ENCODE peak calls at places on chromosomes 4 and X, in ten cellular contexts. Q is K562, P is astrocyte, M is PC-9, W is heart left ventricle, K is cardiac muscle cell, F is Panc1, U is fibroblast of lung, T is tibial nerve, O is GM12878. I is an unnamed sample. For H3K4me1, the result is how much of the 10 kb centered on the place peaks cover.

GRCh38 chrX:118212817-118213183 is 96.2 kb upstream of the KLHL13 start:
- DNase-seq in U (no peak), Q (no peak), T (no peak), O (peak), P (peak), W (no peak), K (no peak), F (no peak), M (no peak), I (no peak)

GRCh38 chrX:71911731-71912050 is 1.0 kb downstream of the NHSL2 start:
- DNase-seq in F (no peak), Q (no peak), U (no peak), K (no peak), T (no peak), P (no peak), W (no peak), M (no peak), O (no peak), I (no peak)

GRCh38 chr4:126697748-126698147 is 935.0 kb upstream of the INTU start:
- DNase-seq in Q (no peak), F (no peak), U (peak), W (no peak), T (no peak), M (no peak), O (no peak), K (no peak), P (peak), I (no peak)

GRCh38 chrX:12396584-12396983 is 258.3 kb downstream of the FRMPD4 start:
- DNase-seq in W (no peak), M (no peak), T (no peak), P (no peak), K (no peak), O (no peak), U (no peak), Q (no peak), F (no peak), I (no peak)

GRCh38 chr4:53782468-53782865 is 191.2 kb upstream of the LNX1 start:
- DNase-seq in U (peak), O (no peak), F (no peak), M (no peak), W (no peak), Q (no peak), K (peak), P (no peak), T (no peak), I (no peak)

GRCh38 chr4:118032691-118033090 is 1.6 kb upstream of the NDST3 start:
- DNase-seq in K (no peak), T (no peak), P (peak), F (no peak), Q (no peak), O (no peak), M (peak), U (peak), W (no peak), I (no peak)

GRCh38 chr4:91325495-91325894 is 978.3 kb upstream of the GRID2 start:
- DNase-seq in F (no peak), T (peak), O (no peak), M (no peak), W (no peak), K (peak), U (peak), Q (no peak), P (peak), I (no peak)

GRCh38 chrX:103254171-103254824 is 657 bp downstream of the TCEAL8 start:
- DNase-seq in O (peak), F (no peak), U (peak), K (peak), T (peak), Q (peak), M (peak), W (peak), P (peak), I (peak)

GRCh38 chrX:17559728-17560379 is 177.4 kb upstream of the SCML1 start:
- DNase-seq in T (no peak), P (peak), W (no peak), M (peak), U (peak), Q (no peak), O (no peak), F (no peak), K (peak), I (no peak)

DNA sequence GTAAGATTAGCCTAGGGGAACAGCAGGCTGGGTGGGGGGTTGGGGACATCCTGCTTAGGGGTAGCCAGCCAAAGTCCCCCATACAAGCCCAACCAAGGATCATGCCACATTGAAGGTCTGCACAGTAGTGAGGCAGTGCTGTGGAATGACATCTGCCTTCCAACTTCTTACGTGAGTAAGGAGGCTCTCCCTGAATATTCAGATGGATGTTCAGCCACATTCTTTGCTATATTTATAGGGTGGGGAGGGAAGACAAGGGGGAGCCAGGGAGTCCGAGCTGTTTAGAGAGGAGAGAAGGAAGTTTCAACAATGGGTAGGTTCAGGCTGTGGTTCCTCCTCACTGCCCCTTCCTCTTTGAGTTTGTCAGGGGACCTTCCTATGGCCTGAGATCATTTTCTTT is 29.7 kb downstream of the MSN start:
- DNase-seq in Q (no peak), M (no peak), P (peak), K (peak), O (no peak), F (no peak), T (no peak), U (peak), W (no peak), I (no peak)
- H3K4me1 ChIP-seq in Q (under half), M (under half), P (under half), K (under half), O (half or more), F (under half), T (half or more), U (under half), W (half or more), I (half or more)

DNA sequence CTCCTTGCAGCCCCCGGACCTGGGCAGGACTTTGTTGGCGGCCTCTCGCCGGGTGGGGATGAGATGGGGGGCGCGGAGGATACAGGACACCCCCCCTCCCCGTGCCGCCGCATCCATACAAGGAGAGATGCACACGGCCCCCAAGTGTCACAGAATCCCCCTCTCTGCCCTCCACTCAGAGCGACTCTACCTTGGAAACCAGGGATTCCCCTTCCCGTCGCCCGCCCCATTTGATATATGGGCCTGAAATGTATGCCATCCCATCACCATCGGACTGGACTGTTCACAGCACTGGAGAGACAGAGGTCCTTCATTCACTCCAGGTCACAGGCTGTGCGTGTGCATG is 426 bp downstream of the PORCN start:
- DNase-seq in K (no peak), T (no peak), U (no peak), M (no peak), P (no peak), Q (no peak), W (no peak), O (no peak), F (no peak), I (no peak)
- H3K27ac ChIP-seq in K (no peak), T (peak), U (peak), M (no peak), P (peak), Q (no peak), W (peak), O (peak), F (peak), I (peak)

GRCh38 chr4:108129226-108129625 is 39.5 kb downstream of the LEF1 start:
- DNase-seq in U (no peak), F (no peak), M (no peak), Q (no peak), W (no peak), K (no peak), T (no peak), P (no peak), O (no peak), I (no peak)
- H3K4me1 ChIP-seq in U (under half), F (under half), M (under half), Q (under half), W (under half), K (under half), T (under half), P (under half), O (under half), I (half or more)

DNA sequence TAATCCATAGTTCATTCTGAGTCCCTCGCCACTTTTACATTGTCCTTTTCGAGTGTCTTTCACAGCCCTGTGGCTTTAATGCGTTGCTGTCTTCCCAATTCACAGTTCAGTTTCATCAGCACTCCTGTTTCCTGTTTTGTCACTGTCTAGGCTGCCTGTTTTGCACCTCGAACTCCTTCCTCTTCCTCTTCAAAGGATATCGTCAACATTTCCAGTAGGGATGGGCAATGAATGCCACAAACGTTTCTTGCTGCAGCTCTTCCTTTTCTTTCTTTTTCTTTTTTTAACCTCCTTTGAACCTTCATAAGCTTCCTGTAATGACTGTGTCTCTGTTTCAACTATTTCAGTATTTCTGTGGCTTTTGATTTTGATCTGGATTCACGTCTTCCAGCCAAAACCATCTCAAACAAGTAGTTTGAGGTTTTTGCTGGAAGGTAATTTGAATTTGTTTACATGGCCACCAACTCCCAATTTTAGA is 105.4 kb downstream of the ANXA3 start:
- DNase-seq in T (peak), F (no peak), M (no peak), Q (peak), O (no peak), K (no peak), U (no peak), P (peak), W (no peak), I (no peak)
- H3K27ac ChIP-seq in T (peak), F (no peak), M (no peak), Q (peak), O (peak), K (no peak), U (no peak), P (no peak), W (no peak), I (no peak)

DNA sequence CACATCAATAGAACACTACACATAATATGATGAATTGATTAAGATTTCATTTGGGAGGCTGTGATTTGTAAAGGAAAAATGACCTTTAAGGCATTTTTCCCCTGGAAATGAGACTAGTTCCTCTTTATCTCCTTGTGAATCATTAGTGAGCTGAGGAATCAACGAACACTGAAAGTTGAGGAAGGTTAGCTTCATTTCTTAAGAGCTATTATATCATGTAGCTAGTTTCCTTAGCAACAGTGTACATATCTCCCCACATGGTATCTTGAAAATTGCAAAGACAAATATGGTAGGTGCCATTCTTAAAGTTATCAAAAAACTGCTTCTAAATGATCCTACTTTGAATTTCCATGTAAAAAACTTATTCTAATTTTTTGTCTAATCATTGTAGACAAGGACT is 127.5 kb upstream of the NRK start:
- DNase-seq in K (no peak), Q (no peak), M (no peak), O (no peak), W (no peak), T (no peak), U (no peak), F (no peak), P (no peak), I (no peak)
- H3K4me1 ChIP-seq in K (under half), Q (under half), M (under half), O (under half), W (under half), T (under half), U (under half), F (under half), P (under half), I (under half)

GRCh38 chr4:107359208-107359607 is 323.1 kb upstream of the DKK2 start:
- DNase-seq in P (no peak), T (no peak), W (no peak), M (no peak), F (no peak), U (no peak), K (no peak), Q (no peak), O (no peak), I (no peak)
- H3K27ac ChIP-seq in P (no peak), T (no peak), W (no peak), M (no peak), F (no peak), U (no peak), K (no peak), Q (no peak), O (no peak), I (no peak)

GRCh38 chr4:177108708-177109107 is 201.0 kb upstream of the NEIL3 start:
- DNase-seq in P (peak), F (no peak), W (no peak), T (no peak), M (no peak), O (no peak), Q (no peak), U (peak), K (peak), I (no peak)
- H3K4me1 ChIP-seq in P (under half), F (under half), W (under half), T (under half), M (under half), O (under half), Q (under half), U (under half), K (under half), I (under half)

GRCh38 chrX:132488092-132488749 is 617 bp downstream of the MBNL3 start:
- DNase-seq in F (no peak), T (peak), U (peak), Q (no peak), O (no peak), M (no peak), W (no peak), K (peak), P (peak), I (no peak)
- H3K27ac ChIP-seq in F (no peak), T (peak), U (peak), Q (no peak), O (peak), M (peak), W (peak), K (no peak), P (no peak), I (peak)